ENCODE peak calls at places on chromosomes 11 and 22, in six cellular contexts. E, D, F, V, X and S are unnamed samples.

GRCh38 chr22:38112361-38112760 is 1.9 kb upstream of the BAIAP2L2 start:
- DNase-seq in E (no peak), D (no peak), F (no peak), V (no peak), X (no peak), S (no peak)

GRCh38 chr22:25025586-25025985 is 73.1 kb downstream of the KIAA1671 start:
- DNase-seq in E (no peak), D (no peak), F (no peak), V (no peak), X (no peak), S (no peak)

GRCh38 chr22:24683671-24684070 is 80.7 kb downstream of the GGT1 start:
- DNase-seq in E (no peak), D (no peak), F (no peak), V (no peak), X (no peak), S (no peak)

GRCh38 chr11:6828103-6828502 is 17.4 kb upstream of the OR10A5 start:
- DNase-seq in E (no peak), D (no peak), F (no peak), V (no peak), X (no peak), S (no peak)

GRCh38 chr22:22469527-22469926 is 39.0 kb downstream of the ZNF280B start:
- DNase-seq in E (no peak), D (no peak), F (no peak), V (no peak), X (no peak), S (no peak)

GRCh38 chr11:54558919-54559318 is 44.9 kb downstream of the OR4C46 start:
- DNase-seq in E (no peak), D (no peak), F (no peak), V (no peak), X (no peak), S (no peak)

GRCh38 chr11:128421577-128421976 is 165.8 kb downstream of the ETS1 start:
- DNase-seq in E (no peak), D (no peak), F (no peak), V (no peak), X (peak; percentile 5), S (no peak)

GRCh38 chr11:35632301-35632700 is 14.0 kb downstream of the FJX1 start:
- DNase-seq in E (no peak), D (no peak), F (no peak), V (no peak), X (peak; percentile 34), S (no peak)